ENCODE peak calls at places on chromosomes 16 and 17, in four cellular contexts. One of them, this sample, is unnamed. For H4K20me1, the result is how much of the 10 kb centered on the place peaks cover.

GRCh38 chr17:78144736-78145641 is 1.2 kb upstream of the C17orf99 start:
- DNase-seq in K562: no peak
- DNase-seq in HepG2: no peak
- DNase-seq in H1: no peak
- DNase-seq in this sample: no peak

GRCh38 chr17:78716814-78717393 is 65.2 kb downstream of the CYTH1 start:
- DNase-seq in HepG2: no peak
- DNase-seq in H1: peak
- DNase-seq in K562: no peak
- DNase-seq in this sample: peak

GRCh38 chr16:63613701-63614100 is 1508.2 kb downstream of the CDH11 start:
- DNase-seq in K562: no peak
- DNase-seq in H1: no peak
- DNase-seq in HepG2: peak
- DNase-seq in this sample: peak

GRCh38 chr17:80991645-80992076 is at the start of gene CHMP6:
- DNase-seq in HepG2: peak
- DNase-seq in K562: peak
- DNase-seq in H1: peak
- DNase-seq in this sample: peak

GRCh38 chr17:7893226-7893880 is 4.8 kb downstream of the CHD3 start:
- DNase-seq in H1: no peak
- DNase-seq in HepG2: no peak
- DNase-seq in K562: no peak
- DNase-seq in this sample: no peak

GRCh38 chr17:41496803-41497484 is 7.2 kb upstream of the KRT36 start:
- DNase-seq in HepG2: peak
- DNase-seq in H1: peak
- DNase-seq in K562: peak
- DNase-seq in this sample: peak

GRCh38 chr17:15038656-15039055 is 226.5 kb downstream of the PMP22 start:
- DNase-seq in H1: no peak
- DNase-seq in HepG2: no peak
- DNase-seq in K562: no peak
- DNase-seq in this sample: no peak

GRCh38 chr17:7217113-7217987 is 2.3 kb downstream of the DLG4 start:
- DNase-seq in H1: peak
- DNase-seq in K562: peak
- DNase-seq in HepG2: no peak
- DNase-seq in this sample: peak

GRCh38 chr17:76710863-76711611 is at the start of gene MXRA7:
- DNase-seq in HepG2: no peak
- DNase-seq in K562: peak
- DNase-seq in H1: peak
- DNase-seq in this sample: peak

GRCh38 chr17:7745748-7746470 is 28.4 kb downstream of the DNAH2 start:
- DNase-seq in H1: no peak
- DNase-seq in HepG2: peak
- DNase-seq in K562: peak
- DNase-seq in this sample: peak

GRCh38 chr16:20851601-20852000 is 45.3 kb downstream of the REXO5 start:
- DNase-seq in H1: no peak
- DNase-seq in HepG2: peak
- DNase-seq in K562: no peak
- DNase-seq in this sample: peak

GRCh38 chr16:31513126-31513525 is 4.9 kb upstream of the RUSF1 start:
- DNase-seq in K562: no peak
- DNase-seq in H1: no peak
- DNase-seq in HepG2: no peak
- DNase-seq in this sample: no peak

GRCh38 chr16:81586421-81586820 is 141.8 kb downstream of the CMIP start:
- DNase-seq in K562: no peak
- DNase-seq in HepG2: no peak
- DNase-seq in H1: no peak
- DNase-seq in this sample: no peak

GRCh38 chr16:81585785-81586184 is 141.2 kb downstream of the CMIP start:
- DNase-seq in HepG2: peak
- DNase-seq in K562: peak
- DNase-seq in H1: no peak
- DNase-seq in this sample: no peak

GRCh38 chr16:81581107-81581506 is 136.5 kb downstream of the CMIP start:
- DNase-seq in K562: no peak
- DNase-seq in H1: no peak
- DNase-seq in HepG2: no peak
- DNase-seq in this sample: no peak

GRCh38 chr16:81583893-81584705 is 139.5 kb downstream of the CMIP start:
- DNase-seq in HepG2: no peak
- DNase-seq in H1: no peak
- DNase-seq in K562: no peak
- DNase-seq in this sample: no peak

DNA sequence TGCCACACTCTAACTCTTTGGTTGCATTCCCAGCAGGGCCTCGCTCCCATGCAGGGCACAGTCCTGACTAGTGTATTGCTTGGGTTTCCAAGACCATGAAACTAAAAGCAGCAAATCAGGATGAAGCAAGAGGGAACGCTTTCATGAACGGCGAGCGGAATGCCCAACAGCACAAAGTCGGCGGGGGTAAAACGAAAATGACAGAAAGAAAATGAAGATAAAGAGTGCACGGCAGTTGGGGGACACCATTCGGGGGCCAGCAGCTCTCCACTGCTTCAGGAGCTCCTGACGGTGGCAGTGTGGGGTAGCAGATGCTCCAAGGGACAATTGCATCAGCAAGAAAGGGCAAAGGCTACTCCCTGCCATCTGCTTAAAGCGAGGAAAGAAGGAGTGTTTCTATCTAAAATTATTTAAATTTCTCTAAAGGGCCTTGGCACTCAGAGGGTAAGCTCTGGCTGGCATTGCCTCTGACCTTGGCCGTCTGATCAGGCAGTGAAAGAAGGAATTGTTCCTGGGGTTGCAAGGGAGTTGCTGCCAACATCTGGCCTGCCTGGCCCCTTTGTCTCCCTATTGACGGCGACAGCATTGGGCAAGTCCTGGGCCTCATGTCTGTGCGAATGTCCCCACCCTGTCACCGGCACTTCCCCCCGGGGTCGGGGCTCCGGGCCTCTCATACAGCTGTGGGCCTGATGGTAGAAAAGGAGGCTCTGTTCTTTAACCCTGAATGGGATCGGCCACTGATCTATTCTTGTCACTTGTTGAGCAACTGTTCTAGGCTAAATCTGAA is 138.2 kb downstream of the CMIP start:
- DNase-seq in K562: no peak
- DNase-seq in HepG2: peak
- DNase-seq in H1: no peak
- DNase-seq in this sample: no peak
- H4K20me1 ChIP-seq in K562: under half
- H4K20me1 ChIP-seq in HepG2: half or more
- H4K20me1 ChIP-seq in H1: under half
- H4K20me1 ChIP-seq in this sample: under half

GRCh38 chr17:22517716-22518115 is 825.4 kb downstream of the KCNJ18 start:
- DNase-seq in H1: no peak
- DNase-seq in HepG2: no peak
- DNase-seq in K562: peak
- DNase-seq in this sample: no peak
- TF ChIP-seq JUN in H1: no peak
- TF ChIP-seq JUN in HepG2: no peak
- TF ChIP-seq JUN in K562: no peak
- TF ChIP-seq JUN in this sample: no peak

GRCh38 chr16:50578147-50578546 is 30.0 kb downstream of the NKD1 start:
- DNase-seq in H1: no peak
- DNase-seq in K562: no peak
- DNase-seq in HepG2: no peak
- DNase-seq in this sample: no peak
- H4K20me1 ChIP-seq in H1: under half
- H4K20me1 ChIP-seq in K562: under half
- H4K20me1 ChIP-seq in HepG2: half or more
- H4K20me1 ChIP-seq in this sample: under half

DNA sequence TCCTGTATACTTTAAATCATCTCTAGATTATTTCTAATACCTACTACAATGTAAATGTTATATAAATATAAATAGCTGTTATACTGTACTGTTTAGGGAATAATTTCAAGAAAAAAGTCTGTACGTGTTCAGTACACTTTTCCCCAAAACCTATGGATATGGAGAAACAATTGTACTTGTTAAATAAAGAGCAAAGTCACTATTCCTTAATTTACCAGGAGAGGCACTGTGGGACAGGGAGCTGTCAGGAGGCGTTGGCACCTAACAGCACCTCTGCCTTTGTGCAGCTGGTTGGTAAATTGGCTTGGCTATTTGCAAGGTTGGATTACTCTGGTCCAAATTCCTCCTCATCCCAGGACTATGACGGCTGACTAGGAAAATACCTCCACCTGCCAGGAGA is 28.0 kb downstream of the CRHR1 start:
- DNase-seq in K562: peak
- DNase-seq in HepG2: peak
- DNase-seq in H1: no peak
- DNase-seq in this sample: no peak
- TF ChIP-seq JUN in K562: no peak
- TF ChIP-seq JUN in HepG2: no peak
- TF ChIP-seq JUN in H1: no peak
- TF ChIP-seq JUN in this sample: no peak

This sample was measured in endothelial cell of umbilical vein.